ENCODE peak calls at places on chromosomes 13 and 19, in five cellular contexts. M is IMR-90, U is A549, E is HCT116, J is K562. V is an unnamed sample.
A peak's percentile ranks its signal among the peaks of the same experiment; 100 is the strongest.

GRCh38 chr13:36006347-36006746 is 124.8 kb downstream of the DCLK1 start:
- DNase-seq in J (no peak), E (no peak), U (no peak), M (no peak), V (no peak)

GRCh38 chr19:14603990-14604387 is 21.1 kb downstream of the CLEC17A start:
- DNase-seq in U (no peak), E (no peak), M (no peak), J (no peak), V (no peak)

GRCh38 chr13:113058129-113058987 is 47.2 kb upstream of the F7 start:
- DNase-seq in J (no peak), U (no peak), E (no peak), M (no peak), V (no peak)

GRCh38 chr13:94328336-94329041 is 151.0 kb downstream of the DCT start:
- DNase-seq in E (no peak), M (no peak), J (no peak), U (no peak), V (no peak)

GRCh38 chr13:92843549-92843948 is 383.1 kb upstream of the GPC6 start:
- DNase-seq in U (no peak), J (no peak), E (no peak), M (peak; percentile 69), V (no peak)

GRCh38 chr19:5585461-5586299 is 17.9 kb upstream of the TINCR start:
- DNase-seq in J (peak; percentile 83), M (no peak), E (no peak), U (no peak), V (no peak)

GRCh38 chr13:24106429-24106828 is 54.1 kb upstream of the SPATA13 start:
- DNase-seq in J (no peak), M (no peak), E (no peak), U (no peak), V (peak; percentile 90)

GRCh38 chr19:3397266-3398022 is 31.1 kb downstream of the NFIC start:
- DNase-seq in E (peak; percentile 21), M (no peak), U (peak; percentile 43), J (peak; percentile 45), V (peak; percentile 90)

GRCh38 chr19:823565-824121 is 1.9 kb upstream of the PLPPR3 start:
- DNase-seq in M (no peak), J (peak; percentile 65), U (no peak), E (no peak), V (no peak)

GRCh38 chr19:461664-462551 is 1.1 kb upstream of the SHC2 start:
- DNase-seq in U (no peak), J (peak; percentile 93), E (no peak), M (no peak), V (peak; percentile 66)

GRCh38 chr13:108834193-108834592 is 204.8 kb downstream of the MYO16 start:
- DNase-seq in M (peak; percentile 21), E (peak; percentile 34), U (no peak), J (no peak), V (no peak)

GRCh38 chr13:39565036-39565949 is 37.7 kb downstream of the LHFPL6 start:
- DNase-seq in E (peak; percentile 3), M (peak; percentile 95), J (no peak), U (peak; percentile 20), V (peak; percentile 1)

GRCh38 chr13:41588899-41589298 is 131.5 kb downstream of the RGCC start:
- DNase-seq in J (peak; percentile 41), M (peak; percentile 97), U (peak; percentile 35), E (peak; percentile 8), V (peak; percentile 50)

GRCh38 chr13:103876571-103876970 is 810.4 kb upstream of the SLC10A2 start:
- DNase-seq in J (no peak), E (no peak), M (peak; percentile 1), U (no peak), V (no peak)

GRCh38 chr13:27587083-27587482 is 33.2 kb downstream of the LNX2 start:
- DNase-seq in M (no peak), J (no peak), E (no peak), U (no peak), V (no peak)

GRCh38 chr19:14563989-14564650 is 7.7 kb downstream of the NDUFB7 start:
- DNase-seq in U (peak; percentile 11), M (no peak), E (peak; percentile 68), J (peak; percentile 97), V (no peak)

GRCh38 chr13:95496485-95496884 is 56.0 kb upstream of the CLDN10 start:
- DNase-seq in M (no peak), J (no peak), E (no peak), U (no peak), V (no peak)

GRCh38 chr13:102033719-102034446 is 368.0 kb downstream of the FGF14 start:
- DNase-seq in J (no peak), M (no peak), E (no peak), U (no peak), V (no peak)

GRCh38 chr13:36059366-36059765 is 71.8 kb downstream of the DCLK1 start:
- DNase-seq in M (no peak), U (no peak), E (no peak), J (no peak), V (no peak)

GRCh38 chr13:98285852-98286594 is 109.0 kb upstream of the RNF113B start:
- DNase-seq in J (no peak), E (no peak), U (no peak), M (no peak), V (no peak)

GRCh38 chr19:10006335-10006708 is 4.0 kb downstream of the COL5A3 start:
- DNase-seq in E (no peak), J (no peak), M (peak; percentile 72), U (no peak), V (no peak)

GRCh38 chr13:24861617-24862362 is 97.8 kb downstream of the RNF17 start:
- DNase-seq in U (no peak), J (peak; percentile 9), E (no peak), M (no peak), V (no peak)

GRCh38 chr13:61770697-61771096 is 355.0 kb upstream of the PCDH20 start:
- DNase-seq in M (no peak), J (no peak), E (no peak), U (no peak), V (no peak)

DNA sequence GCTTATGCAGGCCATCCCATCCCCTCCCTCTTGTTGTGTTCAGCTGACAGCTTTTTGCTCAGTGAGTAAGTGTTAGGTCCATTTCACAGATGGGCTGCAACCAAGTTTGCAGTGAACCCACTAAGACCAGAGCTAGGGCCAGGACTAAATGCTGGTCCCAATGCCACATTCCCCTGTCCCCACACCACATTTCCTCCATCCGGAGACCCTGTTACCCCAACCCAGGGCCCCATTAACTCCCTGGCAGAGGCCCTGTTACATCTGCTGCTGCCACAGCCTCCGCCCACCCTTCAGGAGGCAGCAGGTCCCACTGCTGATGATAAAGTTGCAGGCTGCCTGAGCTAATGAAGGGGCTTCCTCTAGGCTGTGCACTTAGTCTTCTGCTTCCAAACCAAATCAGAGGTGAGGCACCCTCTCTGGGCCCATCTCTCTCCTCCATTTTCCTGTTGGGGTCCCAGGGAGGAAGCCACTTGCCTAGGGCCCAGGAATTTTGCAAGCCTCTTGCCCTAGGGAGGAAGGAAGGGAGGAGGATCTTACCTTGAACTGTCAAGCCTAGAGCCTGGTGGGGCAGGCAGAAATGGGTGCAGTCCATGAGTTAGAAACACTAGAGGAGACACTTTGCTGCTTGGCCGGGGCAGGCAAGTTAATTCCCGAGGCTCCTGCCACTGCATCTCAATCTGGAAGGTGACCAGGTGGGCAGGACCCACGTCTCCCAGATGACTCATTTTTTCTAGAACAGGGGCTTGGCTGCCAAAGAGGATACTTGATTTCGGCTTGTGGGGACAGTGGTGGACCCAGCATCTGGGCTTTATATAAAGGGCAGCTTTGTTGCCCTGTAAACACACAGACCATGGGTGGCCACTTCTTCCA is 3.4 kb upstream of the USF2 start:
- DNase-seq in M (no peak), U (no peak), J (no peak), E (no peak), V (no peak)
- TF ChIP-seq RAD21 in M (no peak), U (no peak), J (no peak), E (no peak), V (no peak)

GRCh38 chr13:29520671-29521070 is 74.8 kb downstream of the SLC7A1 start:
- DNase-seq in J (no peak), E (no peak), M (peak; percentile 55), U (no peak), V (no peak)
- TF ChIP-seq RAD21 in J (no peak), E (no peak), M (no peak), U (no peak), V (no peak)

GRCh38 chr19:16024266-16025107 is 51.8 kb upstream of the TPM4 start:
- DNase-seq in J (no peak), M (no peak), E (no peak), U (no peak), V (no peak)

GRCh38 chr19:16025108-16026101 is 50.9 kb upstream of the TPM4 start:
- DNase-seq in E (peak; percentile 56), U (peak; percentile 68), M (peak; percentile 70), J (peak; percentile 50), V (peak; percentile 61)

GRCh38 chr19:16026756-16027155 is 49.5 kb upstream of the TPM4 start:
- DNase-seq in U (no peak), M (no peak), E (no peak), J (no peak), V (no peak)

GRCh38 chr19:16027528-16027927 is 48.8 kb upstream of the TPM4 start:
- DNase-seq in M (no peak), E (no peak), U (no peak), J (no peak), V (no peak)

DNA sequence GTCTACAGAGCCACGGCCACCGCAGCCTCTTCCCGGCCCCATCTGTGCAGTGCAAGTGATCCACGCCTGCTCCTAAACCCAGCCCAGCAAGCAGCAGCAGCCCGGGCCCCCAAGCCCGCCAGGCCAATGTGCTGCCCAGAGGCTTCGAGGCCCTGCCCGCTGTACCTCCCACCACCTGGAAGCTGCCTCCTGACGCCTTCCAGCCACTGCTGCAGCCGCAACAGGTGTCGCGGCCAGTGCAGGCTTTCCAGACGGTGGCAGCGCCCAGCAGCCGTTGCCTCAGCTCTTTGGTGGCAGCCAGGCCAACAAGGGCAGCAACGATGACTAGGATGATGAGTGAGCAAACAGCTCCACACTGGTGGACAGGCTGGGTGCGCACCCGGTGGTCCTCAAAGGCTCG is 50.2 kb upstream of the TPM4 start:
- DNase-seq in M (no peak), E (no peak), J (no peak), U (no peak), V (no peak)
- TF ChIP-seq RAD21 in M (no peak), E (no peak), J (no peak), U (no peak), V (no peak)

GRCh38 chr19:53112286-53112685 is 9.1 kb upstream of the ZNF160 start:
- DNase-seq in E (no peak), U (no peak), J (no peak), M (peak; percentile 59), V (no peak)
- TF ChIP-seq RAD21 in E (no peak), U (no peak), J (no peak), M (no peak), V (no peak)

DNA sequence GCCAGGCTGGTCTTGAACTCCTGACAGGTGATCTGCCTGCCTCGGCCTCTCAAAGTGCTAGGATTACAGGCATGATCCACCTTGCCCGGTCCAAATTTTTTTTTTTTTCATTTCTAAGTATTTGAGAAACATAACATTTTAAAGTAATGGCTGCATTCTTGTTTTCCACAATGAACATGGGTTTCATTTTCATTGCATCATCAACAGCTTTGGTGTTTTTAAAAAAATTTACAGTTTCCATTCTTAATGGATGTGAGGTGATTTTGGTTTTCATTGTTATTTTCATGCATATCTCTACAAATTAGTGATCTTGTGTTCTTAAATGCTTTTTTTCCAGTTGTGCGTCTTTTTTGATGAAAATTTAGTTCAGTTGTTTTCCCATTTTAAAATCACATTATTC is 27.5 kb downstream of the ZNF429 start:
- DNase-seq in J (no peak), E (no peak), M (no peak), U (no peak), V (no peak)
- TF ChIP-seq RAD21 in J (no peak), E (no peak), M (no peak), U (no peak), V (no peak)

V was measured in HepG2.